ENCODE peak calls at places on chromosomes 4 and X, in ten cellular contexts. One of them, this sample, is unnamed.

GRCh38 chr4:113209652-113210320 is 160.3 kb downstream of the ANK2 start:
- DNase-seq in stomach: no peak
- DNase-seq in SJSA1: no peak
- DNase-seq in A549: no peak
- DNase-seq in head of caudate nucleus: no peak
- DNase-seq in left ventricle myocardium inferior: no peak
- DNase-seq in IMR-90: peak
- DNase-seq in A172: no peak
- DNase-seq in brain microvascular endothelial cell: no peak
- DNase-seq in GDM1: no peak
- DNase-seq in this sample: no peak

GRCh38 chr4:111136438-111136837 is 513.6 kb upstream of the PITX2 start:
- DNase-seq in stomach: no peak
- DNase-seq in SJSA1: no peak
- DNase-seq in A549: no peak
- DNase-seq in head of caudate nucleus: no peak
- DNase-seq in left ventricle myocardium inferior: no peak
- DNase-seq in IMR-90: peak
- DNase-seq in A172: no peak
- DNase-seq in brain microvascular endothelial cell: peak
- DNase-seq in GDM1: no peak
- DNase-seq in this sample: no peak

GRCh38 chrX:78625292-78625909 is 33.7 kb downstream of the RTL3 start:
- DNase-seq in stomach: no peak
- DNase-seq in SJSA1: no peak
- DNase-seq in A549: no peak
- DNase-seq in head of caudate nucleus: no peak
- DNase-seq in left ventricle myocardium inferior: no peak
- DNase-seq in IMR-90: no peak
- DNase-seq in A172: no peak
- DNase-seq in brain microvascular endothelial cell: no peak
- DNase-seq in GDM1: peak
- DNase-seq in this sample: no peak

GRCh38 chr4:38717604-38718003 is 53.6 kb downstream of the KLF3 start:
- DNase-seq in stomach: no peak
- DNase-seq in SJSA1: no peak
- DNase-seq in A549: no peak
- DNase-seq in head of caudate nucleus: no peak
- DNase-seq in left ventricle myocardium inferior: no peak
- DNase-seq in IMR-90: peak
- DNase-seq in A172: no peak
- DNase-seq in brain microvascular endothelial cell: no peak
- DNase-seq in GDM1: no peak
- DNase-seq in this sample: no peak

GRCh38 chr4:951594-952468 is 19.6 kb downstream of the TMEM175 start:
- DNase-seq in stomach: no peak
- DNase-seq in SJSA1: no peak
- DNase-seq in A549: no peak
- DNase-seq in head of caudate nucleus: no peak
- DNase-seq in left ventricle myocardium inferior: no peak
- DNase-seq in IMR-90: no peak
- DNase-seq in A172: no peak
- DNase-seq in brain microvascular endothelial cell: no peak
- DNase-seq in GDM1: no peak
- DNase-seq in this sample: no peak

GRCh38 chr4:76514087-76514486 is 79.1 kb downstream of the SHROOM3 start:
- DNase-seq in stomach: no peak
- DNase-seq in SJSA1: no peak
- DNase-seq in A549: no peak
- DNase-seq in head of caudate nucleus: no peak
- DNase-seq in left ventricle myocardium inferior: no peak
- DNase-seq in IMR-90: no peak
- DNase-seq in A172: no peak
- DNase-seq in brain microvascular endothelial cell: no peak
- DNase-seq in GDM1: no peak
- DNase-seq in this sample: no peak

GRCh38 chrX:9459349-9459748 is 5.5 kb upstream of the TBL1X start:
- DNase-seq in stomach: no peak
- DNase-seq in SJSA1: no peak
- DNase-seq in A549: no peak
- DNase-seq in head of caudate nucleus: no peak
- DNase-seq in left ventricle myocardium inferior: no peak
- DNase-seq in IMR-90: no peak
- DNase-seq in A172: no peak
- DNase-seq in brain microvascular endothelial cell: no peak
- DNase-seq in GDM1: no peak
- DNase-seq in this sample: no peak

GRCh38 chr4:158538176-158538575 is 16.5 kb downstream of the RXFP1 start:
- DNase-seq in stomach: no peak
- DNase-seq in SJSA1: no peak
- DNase-seq in A549: no peak
- DNase-seq in head of caudate nucleus: no peak
- DNase-seq in left ventricle myocardium inferior: no peak
- DNase-seq in IMR-90: peak
- DNase-seq in A172: peak
- DNase-seq in brain microvascular endothelial cell: peak
- DNase-seq in GDM1: no peak
- DNase-seq in this sample: no peak

GRCh38 chrX:68892651-68893050 is 63.8 kb downstream of the EFNB1 start:
- DNase-seq in stomach: no peak
- DNase-seq in SJSA1: no peak
- DNase-seq in A549: no peak
- DNase-seq in head of caudate nucleus: no peak
- DNase-seq in left ventricle myocardium inferior: no peak
- DNase-seq in IMR-90: no peak
- DNase-seq in A172: no peak
- DNase-seq in brain microvascular endothelial cell: no peak
- DNase-seq in GDM1: no peak
- DNase-seq in this sample: no peak

GRCh38 chr4:149785686-149786431 is 29.8 kb downstream of the IQCM start:
- DNase-seq in stomach: no peak
- DNase-seq in SJSA1: no peak
- DNase-seq in A549: no peak
- DNase-seq in head of caudate nucleus: no peak
- DNase-seq in left ventricle myocardium inferior: no peak
- DNase-seq in IMR-90: peak
- DNase-seq in A172: peak
- DNase-seq in brain microvascular endothelial cell: no peak
- DNase-seq in GDM1: no peak
- DNase-seq in this sample: no peak

GRCh38 chrX:100700809-100701208 is 31.1 kb downstream of the SYTL4 start:
- DNase-seq in stomach: no peak
- DNase-seq in SJSA1: no peak
- DNase-seq in A549: no peak
- DNase-seq in head of caudate nucleus: no peak
- DNase-seq in left ventricle myocardium inferior: no peak
- DNase-seq in IMR-90: no peak
- DNase-seq in A172: no peak
- DNase-seq in brain microvascular endothelial cell: no peak
- DNase-seq in GDM1: no peak
- DNase-seq in this sample: no peak